ENCODE peak calls at places on chromosomes 13 and 19, in eight cellular contexts. One of them, this sample, is unnamed.

GRCh38 chr19:16571689-16572331 is 405 bp downstream of the SLC35E1 start:
- DNase-seq in colonic mucosa: no peak
- DNase-seq in endodermal cell: no peak
- DNase-seq in RWPE1: no peak
- DNase-seq in IMR-90: peak; percentile 20
- DNase-seq in AG04450: no peak
- DNase-seq in heart left ventricle: no peak
- DNase-seq in pancreas: peak; percentile 33
- DNase-seq in this sample: no peak

GRCh38 chr13:31528176-31528575 is 211.2 kb upstream of the RXFP2 start:
- DNase-seq in IMR-90: no peak
- DNase-seq in AG04450: no peak
- DNase-seq in colonic mucosa: no peak
- DNase-seq in endodermal cell: no peak
- DNase-seq in RWPE1: no peak
- DNase-seq in pancreas: no peak
- DNase-seq in heart left ventricle: no peak
- DNase-seq in this sample: no peak

GRCh38 chr13:41614671-41615519 is 157.5 kb downstream of the RGCC start:
- DNase-seq in IMR-90: peak; percentile 54
- DNase-seq in RWPE1: no peak
- DNase-seq in AG04450: no peak
- DNase-seq in colonic mucosa: no peak
- DNase-seq in pancreas: no peak
- DNase-seq in heart left ventricle: no peak
- DNase-seq in endodermal cell: no peak
- DNase-seq in this sample: no peak

GRCh38 chr19:45499196-45500180 is 1.2 kb downstream of the PPM1N start:
- DNase-seq in IMR-90: no peak
- DNase-seq in heart left ventricle: no peak
- DNase-seq in pancreas: no peak
- DNase-seq in colonic mucosa: peak; percentile 78
- DNase-seq in AG04450: no peak
- DNase-seq in endodermal cell: peak; percentile 98
- DNase-seq in RWPE1: no peak
- DNase-seq in this sample: peak; percentile 78

GRCh38 chr19:13463296-13463695 is 43.0 kb downstream of the CACNA1A start:
- DNase-seq in AG04450: no peak
- DNase-seq in RWPE1: peak; percentile 58
- DNase-seq in IMR-90: peak; percentile 15
- DNase-seq in colonic mucosa: no peak
- DNase-seq in pancreas: no peak
- DNase-seq in endodermal cell: peak; percentile 88
- DNase-seq in heart left ventricle: no peak
- DNase-seq in this sample: no peak

GRCh38 chr13:38494445-38494844 is 144.8 kb downstream of the UFM1 start:
- DNase-seq in pancreas: no peak
- DNase-seq in heart left ventricle: no peak
- DNase-seq in RWPE1: no peak
- DNase-seq in endodermal cell: no peak
- DNase-seq in AG04450: no peak
- DNase-seq in colonic mucosa: no peak
- DNase-seq in IMR-90: no peak
- DNase-seq in this sample: no peak

GRCh38 chr13:96036515-96036914 is 16.7 kb downstream of the UGGT2 start:
- DNase-seq in RWPE1: no peak
- DNase-seq in pancreas: no peak
- DNase-seq in endodermal cell: no peak
- DNase-seq in colonic mucosa: no peak
- DNase-seq in heart left ventricle: no peak
- DNase-seq in IMR-90: no peak
- DNase-seq in AG04450: no peak
- DNase-seq in this sample: no peak

GRCh38 chr19:2043864-2044708 is 7.0 kb downstream of the MKNK2 start:
- DNase-seq in AG04450: no peak
- DNase-seq in RWPE1: no peak
- DNase-seq in colonic mucosa: no peak
- DNase-seq in IMR-90: no peak
- DNase-seq in endodermal cell: peak; percentile 67
- DNase-seq in pancreas: peak; percentile 31
- DNase-seq in heart left ventricle: no peak
- DNase-seq in this sample: no peak

GRCh38 chr19:7914598-7915045 is at the start of gene TGFBR3L:
- DNase-seq in AG04450: no peak
- DNase-seq in colonic mucosa: no peak
- DNase-seq in heart left ventricle: peak; percentile 28
- DNase-seq in pancreas: peak; percentile 8
- DNase-seq in IMR-90: no peak
- DNase-seq in RWPE1: no peak
- DNase-seq in endodermal cell: no peak
- DNase-seq in this sample: peak; percentile 13

GRCh38 chr19:35869327-35870123 is 1.2 kb downstream of the APLP1 start:
- DNase-seq in IMR-90: peak; percentile 61
- DNase-seq in pancreas: peak; percentile 82
- DNase-seq in RWPE1: peak; percentile 74
- DNase-seq in colonic mucosa: peak; percentile 71
- DNase-seq in heart left ventricle: peak; percentile 66
- DNase-seq in endodermal cell: peak; percentile 98
- DNase-seq in AG04450: no peak
- DNase-seq in this sample: peak; percentile 88

GRCh38 chr19:6238256-6238642 is 41.5 kb downstream of the MLLT1 start:
- DNase-seq in endodermal cell: no peak
- DNase-seq in pancreas: no peak
- DNase-seq in AG04450: no peak
- DNase-seq in heart left ventricle: peak; percentile 54
- DNase-seq in IMR-90: no peak
- DNase-seq in colonic mucosa: no peak
- DNase-seq in RWPE1: no peak
- DNase-seq in this sample: no peak

GRCh38 chr13:79593611-79594275 is 112.8 kb downstream of the NDFIP2 start:
- DNase-seq in IMR-90: peak; percentile 11
- DNase-seq in heart left ventricle: no peak
- DNase-seq in pancreas: no peak
- DNase-seq in AG04450: no peak
- DNase-seq in colonic mucosa: no peak
- DNase-seq in RWPE1: peak; percentile 30
- DNase-seq in endodermal cell: no peak
- DNase-seq in this sample: no peak

GRCh38 chr19:29812080-29812880 is 489 bp downstream of the CCNE1 start:
- DNase-seq in pancreas: peak; percentile 13
- DNase-seq in heart left ventricle: peak; percentile 34
- DNase-seq in endodermal cell: peak; percentile 61
- DNase-seq in RWPE1: no peak
- DNase-seq in IMR-90: no peak
- DNase-seq in colonic mucosa: peak; percentile 33
- DNase-seq in AG04450: no peak
- DNase-seq in this sample: peak; percentile 66

GRCh38 chr19:46489445-46490272 is 6.0 kb downstream of the PNMA8B start:
- DNase-seq in pancreas: no peak
- DNase-seq in endodermal cell: peak; percentile 76
- DNase-seq in RWPE1: no peak
- DNase-seq in heart left ventricle: peak; percentile 63
- DNase-seq in AG04450: no peak
- DNase-seq in IMR-90: peak; percentile 62
- DNase-seq in colonic mucosa: no peak
- DNase-seq in this sample: peak; percentile 86

GRCh38 chr13:81686877-81687276 is 1346.0 kb upstream of the SPRY2 start:
- DNase-seq in IMR-90: no peak
- DNase-seq in pancreas: no peak
- DNase-seq in heart left ventricle: no peak
- DNase-seq in endodermal cell: no peak
- DNase-seq in AG04450: no peak
- DNase-seq in RWPE1: no peak
- DNase-seq in colonic mucosa: no peak
- DNase-seq in this sample: no peak

GRCh38 chr19:18194554-18195238 is 1.7 kb downstream of the MPV17L2 start:
- DNase-seq in IMR-90: peak; percentile 34
- DNase-seq in pancreas: no peak
- DNase-seq in RWPE1: peak; percentile 63
- DNase-seq in heart left ventricle: no peak
- DNase-seq in AG04450: no peak
- DNase-seq in colonic mucosa: peak; percentile 41
- DNase-seq in endodermal cell: peak; percentile 90
- DNase-seq in this sample: peak; percentile 75

GRCh38 chr19:51709575-51709974 is 14.2 kb downstream of the HAS1 start:
- DNase-seq in heart left ventricle: no peak
- DNase-seq in colonic mucosa: no peak
- DNase-seq in endodermal cell: no peak
- DNase-seq in AG04450: no peak
- DNase-seq in IMR-90: no peak
- DNase-seq in pancreas: no peak
- DNase-seq in RWPE1: no peak
- DNase-seq in this sample: no peak
- H3K27ac ChIP-seq in heart left ventricle: no peak overlapping the region
- H3K27ac ChIP-seq in colonic mucosa: no peak overlapping the region
- H3K27ac ChIP-seq in endodermal cell: no peak overlapping the region
- H3K27ac ChIP-seq in AG04450: no peak overlapping the region
- H3K27ac ChIP-seq in IMR-90: no peak overlapping the region
- H3K27ac ChIP-seq in pancreas: no peak overlapping the region
- H3K27ac ChIP-seq in RWPE1: no peak overlapping the region
- H3K27ac ChIP-seq in this sample: no peak overlapping the region

GRCh38 chr13:84607614-84608013 is 725.3 kb upstream of the SLITRK1 start:
- DNase-seq in RWPE1: peak; percentile 17
- DNase-seq in heart left ventricle: peak; percentile 50
- DNase-seq in endodermal cell: no peak
- DNase-seq in AG04450: peak; percentile 50
- DNase-seq in IMR-90: peak; percentile 75
- DNase-seq in colonic mucosa: no peak
- DNase-seq in pancreas: no peak
- DNase-seq in this sample: peak; percentile 46

GRCh38 chr13:84605927-84606326 is 723.7 kb upstream of the SLITRK1 start:
- DNase-seq in heart left ventricle: no peak
- DNase-seq in endodermal cell: peak; percentile 87
- DNase-seq in IMR-90: no peak
- DNase-seq in colonic mucosa: no peak
- DNase-seq in RWPE1: no peak
- DNase-seq in AG04450: no peak
- DNase-seq in pancreas: no peak
- DNase-seq in this sample: no peak

GRCh38 chr13:84606616-84607015 is 724.3 kb upstream of the SLITRK1 start:
- DNase-seq in endodermal cell: no peak
- DNase-seq in pancreas: no peak
- DNase-seq in AG04450: no peak
- DNase-seq in heart left ventricle: no peak
- DNase-seq in IMR-90: no peak
- DNase-seq in RWPE1: no peak
- DNase-seq in colonic mucosa: no peak
- DNase-seq in this sample: no peak

DNA sequence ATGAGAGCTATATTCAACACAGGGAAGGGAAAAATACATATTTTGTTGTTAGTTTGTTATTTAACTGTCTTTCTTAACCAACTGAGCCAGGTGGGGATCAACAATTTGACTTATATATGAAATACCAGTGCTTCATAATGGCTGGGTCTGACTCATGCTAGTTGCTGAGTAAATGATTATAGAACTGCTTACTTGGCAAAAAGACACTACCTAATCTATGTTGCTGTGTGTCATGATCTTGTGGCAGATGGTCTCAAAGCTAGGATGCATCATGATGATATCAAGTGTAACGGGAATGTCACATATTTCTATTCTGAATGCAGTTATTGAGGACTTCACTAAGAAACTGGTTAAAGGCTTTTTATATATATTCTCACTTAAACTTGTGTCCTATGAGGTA is 727.4 kb upstream of the SLITRK1 start:
- DNase-seq in IMR-90: peak; percentile 70
- DNase-seq in colonic mucosa: no peak
- DNase-seq in endodermal cell: no peak
- DNase-seq in AG04450: peak; percentile 10
- DNase-seq in pancreas: no peak
- DNase-seq in heart left ventricle: no peak
- DNase-seq in RWPE1: peak; percentile 8
- DNase-seq in this sample: no peak
- H3K27ac ChIP-seq in IMR-90: no peak overlapping the region
- H3K27ac ChIP-seq in colonic mucosa: no peak overlapping the region
- H3K27ac ChIP-seq in endodermal cell: no peak overlapping the region
- H3K27ac ChIP-seq in AG04450: no peak overlapping the region
- H3K27ac ChIP-seq in pancreas: no peak overlapping the region
- H3K27ac ChIP-seq in heart left ventricle: no peak overlapping the region
- H3K27ac ChIP-seq in RWPE1: no peak overlapping the region
- H3K27ac ChIP-seq in this sample: no peak overlapping the region

GRCh38 chr19:42132030-42132628 is at the start of gene POU2F2:
- DNase-seq in colonic mucosa: peak; percentile 55
- DNase-seq in heart left ventricle: no peak
- DNase-seq in IMR-90: no peak
- DNase-seq in endodermal cell: peak; percentile 71
- DNase-seq in RWPE1: no peak
- DNase-seq in pancreas: no peak
- DNase-seq in AG04450: no peak
- DNase-seq in this sample: peak; percentile 82
- H3K27ac ChIP-seq in colonic mucosa: peak within 1 kb of the TSS; percentile 20
- H3K27ac ChIP-seq in heart left ventricle: no peak within 1 kb of the TSS
- H3K27ac ChIP-seq in IMR-90: no peak within 1 kb of the TSS
- H3K27ac ChIP-seq in endodermal cell: no peak within 1 kb of the TSS
- H3K27ac ChIP-seq in RWPE1: peak within 1 kb of the TSS; percentile 96
- H3K27ac ChIP-seq in pancreas: no peak within 1 kb of the TSS
- H3K27ac ChIP-seq in AG04450: no peak within 1 kb of the TSS
- H3K27ac ChIP-seq in this sample: no peak within 1 kb of the TSS

GRCh38 chr13:113077953-113078894 is 27.4 kb upstream of the F7 start:
- DNase-seq in heart left ventricle: peak; percentile 18
- DNase-seq in pancreas: no peak
- DNase-seq in AG04450: no peak
- DNase-seq in RWPE1: no peak
- DNase-seq in endodermal cell: no peak
- DNase-seq in colonic mucosa: no peak
- DNase-seq in IMR-90: no peak
- DNase-seq in this sample: peak; percentile 48

GRCh38 chr13:113074876-113075275 is 30.7 kb upstream of the F7 start:
- DNase-seq in pancreas: no peak
- DNase-seq in heart left ventricle: peak; percentile 12
- DNase-seq in colonic mucosa: no peak
- DNase-seq in RWPE1: no peak
- DNase-seq in AG04450: no peak
- DNase-seq in endodermal cell: no peak
- DNase-seq in IMR-90: no peak
- DNase-seq in this sample: no peak

GRCh38 chr13:113075711-113076110 is 29.9 kb upstream of the F7 start:
- DNase-seq in RWPE1: no peak
- DNase-seq in AG04450: no peak
- DNase-seq in colonic mucosa: no peak
- DNase-seq in heart left ventricle: peak; percentile 18
- DNase-seq in endodermal cell: no peak
- DNase-seq in pancreas: no peak
- DNase-seq in IMR-90: no peak
- DNase-seq in this sample: no peak

GRCh38 chr13:113077566-113077952 is 28.0 kb upstream of the F7 start:
- DNase-seq in IMR-90: no peak
- DNase-seq in colonic mucosa: no peak
- DNase-seq in endodermal cell: no peak
- DNase-seq in RWPE1: no peak
- DNase-seq in AG04450: no peak
- DNase-seq in heart left ventricle: peak; percentile 18
- DNase-seq in pancreas: no peak
- DNase-seq in this sample: no peak

GRCh38 chr13:113076681-113077401 is 28.8 kb upstream of the F7 start:
- DNase-seq in endodermal cell: no peak
- DNase-seq in RWPE1: no peak
- DNase-seq in colonic mucosa: no peak
- DNase-seq in heart left ventricle: peak; percentile 26
- DNase-seq in pancreas: no peak
- DNase-seq in AG04450: no peak
- DNase-seq in IMR-90: no peak
- DNase-seq in this sample: peak; percentile 54
- H3K27ac ChIP-seq in endodermal cell: no peak overlapping the region
- H3K27ac ChIP-seq in RWPE1: no peak overlapping the region
- H3K27ac ChIP-seq in colonic mucosa: no peak overlapping the region
- H3K27ac ChIP-seq in heart left ventricle: no peak overlapping the region
- H3K27ac ChIP-seq in pancreas: no peak overlapping the region
- H3K27ac ChIP-seq in AG04450: no peak overlapping the region
- H3K27ac ChIP-seq in IMR-90: no peak overlapping the region
- H3K27ac ChIP-seq in this sample: no peak overlapping the region

GRCh38 chr13:44231786-44232516 is 141.7 kb upstream of the SERP2 start:
- DNase-seq in IMR-90: peak; percentile 96
- DNase-seq in colonic mucosa: peak; percentile 86
- DNase-seq in RWPE1: peak; percentile 98
- DNase-seq in pancreas: peak; percentile 81
- DNase-seq in heart left ventricle: peak; percentile 72
- DNase-seq in endodermal cell: peak; percentile 95
- DNase-seq in AG04450: peak; percentile 74
- DNase-seq in this sample: peak; percentile 67
- H3K27ac ChIP-seq in IMR-90: peak overlapping the region; percentile 13
- H3K27ac ChIP-seq in colonic mucosa: peak overlapping the region; percentile 75
- H3K27ac ChIP-seq in RWPE1: peak overlapping the region; percentile 90
- H3K27ac ChIP-seq in pancreas: peak overlapping the region; percentile 81
- H3K27ac ChIP-seq in heart left ventricle: peak overlapping the region; percentile 13
- H3K27ac ChIP-seq in endodermal cell: no peak overlapping the region
- H3K27ac ChIP-seq in AG04450: peak overlapping the region; percentile 76
- H3K27ac ChIP-seq in this sample: no peak overlapping the region